ENCODE peak calls at places on chromosome 22, in five cellular contexts. J is cardiac muscle cell, U is GM10248, S is neural crest cell, K is glutamatergic neuron. V is an unnamed sample.

GRCh38 chr22:41193829-41194228 is 11.3 kb upstream of the L3MBTL2 start:
- DNase-seq in J (no peak), U (no peak), S (no peak), K (no peak), V (no peak)

GRCh38 chr22:33884829-33885228 is 35.4 kb downstream of the LARGE1 start:
- DNase-seq in J (no peak), U (no peak), S (no peak), K (no peak), V (no peak)

GRCh38 chr22:31637938-31638618 is 23.9 kb downstream of the PISD start:
- DNase-seq in J (no peak), U (peak), S (no peak), K (no peak), V (no peak)

GRCh38 chr22:31286360-31287255 is 5.7 kb downstream of the PIK3IP1 start:
- DNase-seq in J (peak), U (no peak), S (no peak), K (no peak), V (no peak)

GRCh38 chr22:44293034-44293433 is 19.7 kb downstream of the SHISAL1 start:
- DNase-seq in J (no peak), U (no peak), S (no peak), K (no peak), V (no peak)

GRCh38 chr22:22195265-22196017 is 49.1 kb upstream of the VPREB1 start:
- DNase-seq in J (peak), U (peak), S (peak), K (peak), V (peak)

GRCh38 chr22:20128902-20129746 is 2.5 kb upstream of the ZDHHC8 start:
- DNase-seq in J (peak), U (no peak), S (peak), K (peak), V (peak)

GRCh38 chr22:37425800-37426531 is 1.3 kb downstream of the ELFN2 start:
- DNase-seq in J (no peak), U (no peak), S (no peak), K (peak), V (no peak)

GRCh38 chr22:30605449-30606110 is 1.4 kb upstream of the TCN2 start:
- DNase-seq in J (peak), U (peak), S (peak), K (peak), V (peak)

GRCh38 chr22:21044931-21045584 is 688 bp upstream of the LRRC74B start:
- DNase-seq in J (no peak), U (no peak), S (no peak), K (peak), V (no peak)

GRCh38 chr22:29813563-29813962 is 24.5 kb downstream of the ASCC2 start:
- DNase-seq in J (no peak), U (no peak), S (no peak), K (no peak), V (no peak)

GRCh38 chr22:28594784-28595324 is 84.8 kb downstream of the TTC28 start:
- DNase-seq in J (peak), U (peak), S (no peak), K (no peak), V (no peak)

GRCh38 chr22:19648419-19648929 is 65.8 kb upstream of the SEPTIN5 start:
- DNase-seq in J (no peak), U (no peak), S (no peak), K (no peak), V (no peak)

GRCh38 chr22:26646158-26646557 is 11.2 kb upstream of the MIAT start:
- DNase-seq in J (no peak), U (no peak), S (no peak), K (peak), V (no peak)

GRCh38 chr22:26648011-26648497 is 9.3 kb upstream of the MIAT start:
- DNase-seq in J (no peak), U (no peak), S (no peak), K (peak), V (no peak)

GRCh38 chr22:26643368-26644100 is 13.9 kb upstream of the MIAT start:
- DNase-seq in J (no peak), U (no peak), S (no peak), K (no peak), V (no peak)

DNA sequence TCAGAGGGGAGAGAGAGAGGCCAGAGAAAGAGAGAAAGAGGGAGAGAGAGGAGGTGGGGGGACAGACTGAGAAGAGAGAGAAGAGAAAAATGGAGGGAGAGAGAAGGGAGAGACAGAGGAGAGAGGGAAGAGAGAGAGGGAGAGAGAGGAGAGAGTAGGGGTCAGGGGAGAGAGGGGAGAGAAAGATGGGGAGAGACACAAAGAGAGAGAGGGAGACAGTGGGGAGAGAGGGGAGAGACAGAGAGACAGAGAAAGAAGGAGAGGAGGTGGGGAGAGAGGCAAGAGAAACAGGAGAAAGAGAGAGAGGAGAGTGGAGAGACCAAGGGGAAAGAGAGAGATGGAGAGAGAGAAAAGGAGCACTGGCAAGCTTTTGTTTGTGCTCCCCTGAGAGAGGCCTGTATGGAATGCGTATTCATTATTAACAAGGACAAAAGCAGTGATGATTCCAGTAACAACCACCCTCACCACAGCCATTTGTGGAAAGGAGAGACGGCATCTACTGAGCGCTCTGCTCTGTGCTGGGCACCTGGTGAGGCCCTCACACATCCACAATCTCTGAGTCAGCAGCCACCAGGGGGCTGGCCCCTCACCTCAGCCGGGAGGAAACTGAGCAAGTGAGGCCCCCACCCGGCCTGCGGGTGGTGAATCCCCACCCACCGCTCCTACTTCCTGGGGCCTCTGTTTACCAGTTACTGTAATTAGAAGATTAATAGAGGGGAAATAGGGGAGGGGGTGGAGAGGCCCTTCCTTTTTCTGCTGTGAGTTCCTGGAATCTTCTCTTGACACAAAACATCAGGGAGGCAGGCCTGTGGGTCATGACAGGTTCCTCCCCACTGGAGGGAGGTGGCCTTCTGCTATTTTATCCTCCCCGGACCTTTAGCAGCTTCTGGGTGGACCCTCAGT is 14.7 kb upstream of the MIAT start:
- DNase-seq in J (no peak), U (peak), S (no peak), K (no peak), V (peak)
- TF ChIP-seq CTCF in J (peak), U (peak), S (no peak), K (no peak), V (no peak)

DNA sequence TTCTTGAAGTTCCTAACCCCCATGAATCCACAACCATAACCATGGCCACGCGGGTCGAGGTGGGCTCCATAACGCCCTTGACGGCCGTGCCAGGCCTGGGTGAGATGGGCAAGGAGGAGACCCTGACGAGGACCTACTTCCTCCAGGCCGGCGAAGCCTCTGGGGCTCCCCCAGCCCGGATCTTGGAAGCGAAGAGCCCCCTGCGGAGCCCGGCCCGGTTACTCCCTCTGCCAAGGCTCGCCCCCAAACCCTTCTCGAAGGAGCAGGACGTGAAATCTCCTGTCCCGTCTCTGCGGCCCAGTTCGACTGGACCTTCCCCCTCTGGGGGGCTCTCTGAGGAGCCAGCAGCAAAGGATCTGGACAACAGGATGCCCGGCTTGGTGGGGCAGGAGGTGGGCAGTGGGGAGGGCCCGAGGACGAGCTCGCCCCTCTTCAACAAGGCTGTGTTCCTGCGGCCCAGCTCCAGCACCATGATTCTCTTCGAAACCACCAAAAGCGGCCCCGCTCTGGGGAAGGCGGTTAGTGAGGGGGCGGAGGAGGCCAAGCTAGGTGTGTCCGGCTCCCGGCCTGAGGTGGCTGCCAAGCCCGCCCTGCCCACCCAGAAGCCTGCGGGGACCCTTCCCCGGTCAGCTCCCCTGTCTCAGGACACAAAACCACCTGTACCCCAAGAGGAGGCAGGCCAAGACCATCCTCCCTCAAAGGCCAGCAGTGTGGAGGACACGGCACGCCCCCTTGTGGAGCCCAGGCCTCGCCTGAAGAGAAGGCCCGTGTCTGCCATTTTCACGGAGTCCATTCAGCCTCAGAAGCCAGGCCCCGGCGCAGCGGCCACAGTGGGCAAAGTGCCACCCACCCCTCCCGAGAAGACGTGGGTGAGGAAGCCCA is 75.7 kb downstream of the KIAA1671 start:
- DNase-seq in J (peak), U (no peak), S (peak), K (peak), V (peak)
- TF ChIP-seq CTCF in J (peak), U (peak), S (peak), K (peak), V (peak)

DNA sequence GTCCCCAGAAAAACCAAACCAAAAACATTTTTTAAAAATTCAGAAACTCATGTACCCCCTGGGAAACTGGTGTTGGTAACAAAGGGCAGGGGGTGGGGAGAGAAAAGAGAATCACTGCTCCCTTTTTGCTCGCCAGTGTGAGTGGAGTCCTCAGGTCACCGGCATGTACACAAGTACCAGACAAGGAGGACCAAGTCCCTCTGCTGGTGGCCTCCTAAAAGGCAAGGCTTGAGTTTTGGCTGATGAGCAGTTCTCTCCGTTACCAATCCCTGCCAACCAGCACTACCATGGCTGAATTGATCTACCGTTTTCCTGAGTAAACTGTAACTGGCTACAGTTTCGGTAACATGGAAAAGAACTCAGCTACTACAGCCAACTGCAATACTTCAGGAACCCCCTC is 22.0 kb downstream of the APOL5 start:
- DNase-seq in J (no peak), U (no peak), S (no peak), K (peak), V (no peak)
- TF ChIP-seq CTCF in J (peak), U (no peak), S (peak), K (no peak), V (no peak)

DNA sequence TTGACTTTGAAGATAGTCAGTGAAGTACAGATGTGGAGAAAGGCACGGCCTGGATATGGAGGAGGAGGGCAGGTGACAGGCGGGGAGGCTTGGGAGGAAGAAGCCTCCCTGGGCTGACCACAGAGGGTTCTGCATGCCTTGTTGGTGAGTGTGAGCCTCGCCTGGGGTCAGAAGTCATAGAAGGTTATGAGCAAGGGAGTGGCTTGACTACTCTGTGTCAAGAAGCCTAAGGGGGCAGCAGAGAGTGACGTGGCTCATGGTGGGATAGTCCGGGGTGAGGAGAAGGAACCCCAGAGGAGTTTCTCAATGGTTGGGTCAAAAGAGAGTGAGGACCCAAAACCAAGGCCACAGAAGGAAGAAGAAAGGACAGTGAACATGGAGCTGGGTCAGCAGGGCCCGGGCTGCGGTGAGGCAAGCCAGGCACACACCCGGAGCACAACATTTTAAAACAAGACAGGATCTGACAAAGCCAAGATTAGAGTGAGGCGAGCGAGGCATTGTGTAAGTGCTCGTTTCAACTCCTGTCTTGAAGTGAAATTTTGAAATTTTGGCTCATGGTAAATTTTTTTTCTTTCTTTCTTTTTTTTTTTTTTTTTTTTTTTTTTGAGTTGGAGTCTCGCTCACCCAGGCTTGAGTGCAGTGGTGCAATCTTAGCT is 31.9 kb downstream of the PDGFB start:
- DNase-seq in J (no peak), U (no peak), S (no peak), K (no peak), V (no peak)
- TF ChIP-seq CTCF in J (peak), U (no peak), S (no peak), K (no peak), V (no peak)

DNA sequence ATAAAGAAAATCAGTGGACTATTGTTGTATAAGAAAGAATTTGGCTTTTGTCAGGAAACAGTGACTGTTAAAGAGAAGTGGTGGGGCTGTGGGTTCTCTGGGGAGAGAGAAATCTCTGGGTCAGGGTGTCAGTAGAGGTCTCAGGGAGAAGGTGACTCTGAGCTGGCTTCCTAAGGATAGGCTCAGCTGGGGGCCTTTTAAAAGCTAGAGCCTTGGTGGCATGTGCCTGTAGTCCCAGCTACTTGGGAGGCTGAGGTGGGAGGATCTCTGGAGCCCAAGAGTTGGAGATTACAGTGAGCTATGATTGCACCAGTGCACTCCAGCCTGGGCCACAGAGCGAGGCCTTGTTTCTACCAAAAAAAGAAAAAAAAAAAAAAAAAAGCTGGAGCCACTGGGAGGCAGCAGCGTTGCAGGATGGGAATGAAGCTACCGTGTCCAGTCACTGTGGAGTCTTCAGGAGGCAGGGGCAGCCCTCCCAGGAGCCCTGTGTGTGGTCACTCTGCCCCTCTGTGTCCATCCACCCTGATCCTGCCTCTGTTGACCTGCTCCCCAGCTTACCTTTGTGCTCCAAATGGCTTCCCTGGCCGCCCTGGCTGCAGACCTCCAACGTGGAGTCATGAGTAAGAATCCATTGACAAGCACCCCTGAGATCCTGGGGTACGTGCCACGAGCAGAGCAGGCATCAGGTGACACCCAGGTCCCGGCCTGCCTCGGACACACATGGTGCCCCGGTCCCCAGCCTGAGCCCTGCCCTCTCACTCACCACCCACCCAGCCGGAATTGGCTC is 5.4 kb upstream of the MIF start:
- DNase-seq in J (no peak), U (no peak), S (no peak), K (no peak), V (no peak)
- TF ChIP-seq CTCF in J (peak), U (no peak), S (no peak), K (no peak), V (no peak)

DNA sequence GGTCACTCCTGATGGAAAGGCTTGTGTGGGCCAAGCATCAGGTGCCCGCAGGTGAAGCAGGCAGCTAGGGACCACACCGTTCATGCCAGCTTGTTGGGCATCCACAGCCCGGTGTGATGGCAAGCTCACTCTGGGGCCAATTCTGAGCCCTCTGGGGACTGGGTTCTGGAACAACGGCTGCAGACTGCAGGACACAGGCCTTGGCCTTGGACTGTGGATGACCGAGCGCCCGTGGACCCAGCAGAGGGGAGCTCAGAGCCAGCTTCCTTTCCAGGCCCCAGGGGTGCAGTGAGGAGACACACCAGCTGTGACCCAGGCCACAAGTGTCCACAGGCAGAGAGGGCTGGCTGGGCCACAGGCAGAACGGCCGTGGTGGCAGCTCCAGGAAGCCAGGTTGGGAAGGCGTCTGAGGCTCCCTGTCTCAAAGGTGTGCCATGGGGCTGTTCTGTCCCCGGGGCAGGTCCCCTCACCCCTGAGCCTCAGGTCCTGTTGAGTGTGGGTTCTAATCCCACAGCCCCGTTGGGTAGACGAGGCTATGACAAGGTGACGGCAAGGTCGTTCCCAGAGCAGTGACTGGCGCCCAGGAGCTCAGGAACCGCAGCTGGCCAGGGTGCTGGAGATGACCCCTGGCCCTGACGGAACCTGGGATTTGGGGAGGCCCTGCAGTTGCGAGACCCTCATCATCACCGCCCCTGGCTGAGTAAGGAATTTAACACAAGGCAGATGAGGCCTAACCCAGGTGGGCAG is 1079.4 kb downstream of the BRD1 start:
- DNase-seq in J (no peak), U (no peak), S (no peak), K (no peak), V (no peak)
- TF ChIP-seq CTCF in J (no peak), U (no peak), S (no peak), K (no peak), V (no peak)

GRCh38 chr22:46116491-46116958 is 33.8 kb upstream of the PPARA start:
- DNase-seq in J (peak), U (peak), S (peak), K (peak), V (peak)
- TF ChIP-seq CTCF in J (peak), U (peak), S (peak), K (peak), V (peak)

GRCh38 chr22:43187171-43188099 is 501 bp upstream of the TTLL12 start:
- DNase-seq in J (peak), U (peak), S (peak), K (peak), V (peak)
- TF ChIP-seq CTCF in J (peak), U (peak), S (peak), K (peak), V (peak)

GRCh38 chr22:42758929-42759629 is 38.4 kb upstream of the A4GALT start:
- DNase-seq in J (no peak), U (no peak), S (no peak), K (no peak), V (no peak)
- TF ChIP-seq CTCF in J (no peak), U (no peak), S (no peak), K (no peak), V (no peak)

GRCh38 chr22:46534901-46535630 is 2.4 kb downstream of the CELSR1 start:
- DNase-seq in J (no peak), U (no peak), S (no peak), K (no peak), V (no peak)
- TF ChIP-seq CTCF in J (no peak), U (no peak), S (no peak), K (no peak), V (no peak)

V was measured in endothelial cell.